ENCODE peak calls at places on chromosomes 11 and 22, in seven cellular contexts. C is NCI-H510A treated with DMSO at 0.1 percent for 48 hours; T is stimulated activated CD4-positive, alpha-beta T cell treated with anti-CD3 and anti-CD28 coated beads, Interleukin-2, amount 100 ng/mL, for 48 hours; U is astrocyte of the spinal cord; L is adrenal gland; N is stimulated activated CD8-positive, alpha-beta memory T cell treated with anti-CD3 and anti-CD28 coated beads, Interleukin-7, amount 100 ng/mL, for 1 hour; W is T-helper 2 cell. P is an unnamed sample.

GRCh38 chr22:46587492-46588278 is 32.5 kb upstream of the GRAMD4 start:
- DNase-seq in C (no peak), T (no peak), U (no peak), L (no peak), N (no peak), W (no peak), P (no peak)

GRCh38 chr11:74677131-74677530 is 54.1 kb downstream of the CHRDL2 start:
- DNase-seq in C (no peak), T (no peak), U (no peak), L (peak; percentile 6), N (no peak), W (no peak), P (no peak)

GRCh38 chr11:120057595-120058581 is 80.0 kb downstream of the TRIM29 start:
- DNase-seq in C (no peak), T (no peak), U (no peak), L (no peak), N (no peak), W (no peak), P (no peak)

GRCh38 chr11:64619811-64620285 is 28.8 kb downstream of the SLC22A12 start:
- DNase-seq in C (no peak), T (no peak), U (peak; percentile 16), L (peak; percentile 89), N (no peak), W (no peak), P (no peak)

GRCh38 chr11:37712246-37712645 is 1114.2 kb upstream of the RAG2 start:
- DNase-seq in C (no peak), T (no peak), U (peak; percentile 25), L (no peak), N (no peak), W (no peak), P (no peak)

GRCh38 chr11:12775955-12776354 is 101.7 kb downstream of the TEAD1 start:
- DNase-seq in C (no peak), T (no peak), U (no peak), L (no peak), N (no peak), W (no peak), P (no peak)

GRCh38 chr11:35781342-35782171 is 119.0 kb downstream of the TRIM44 start:
- DNase-seq in C (no peak), T (no peak), U (peak; percentile 51), L (no peak), N (no peak), W (no peak), P (no peak)

GRCh38 chr22:36860821-36861659 is at the start of gene NCF4:
- DNase-seq in C (no peak), T (peak; percentile 23), U (no peak), L (peak; percentile 84), N (no peak), W (no peak), P (no peak)

GRCh38 chr11:64947202-64947814 is 11.6 kb upstream of the GPHA2 start:
- DNase-seq in C (no peak), T (no peak), U (no peak), L (no peak), N (no peak), W (no peak), P (no peak)

GRCh38 chr22:27241430-27242110 is 560.0 kb downstream of the MN1 start:
- DNase-seq in C (no peak), T (no peak), U (peak; percentile 51), L (peak; percentile 56), N (no peak), W (no peak), P (no peak)

GRCh38 chr11:130055637-130056036 is 14.1 kb upstream of the APLP2 start:
- DNase-seq in C (no peak), T (no peak), U (peak; percentile 42), L (no peak), N (no peak), W (no peak), P (no peak)

GRCh38 chr22:45805413-45805812 is 133.8 kb downstream of the ATXN10 start:
- DNase-seq in C (no peak), T (no peak), U (peak; percentile 25), L (no peak), N (no peak), W (no peak), P (no peak)

GRCh38 chr11:10397226-10397987 is 57.7 kb upstream of the AMPD3 start:
- DNase-seq in C (no peak), T (no peak), U (no peak), L (no peak), N (no peak), W (no peak), P (no peak)

GRCh38 chr11:73404048-73404447 is 27.8 kb downstream of the RELT start:
- DNase-seq in C (peak; percentile 19), T (no peak), U (peak; percentile 29), L (peak; percentile 92), N (no peak), W (no peak), P (no peak)

GRCh38 chr11:66279092-66279797 is 1.3 kb downstream of the CNIH2 start:
- DNase-seq in C (no peak), T (no peak), U (no peak), L (no peak), N (no peak), W (no peak), P (no peak)

GRCh38 chr22:23163665-23164064 is 16.6 kb upstream of the BCR start:
- DNase-seq in C (no peak), T (no peak), U (no peak), L (peak; percentile 69), N (no peak), W (no peak), P (no peak)

GRCh38 chr11:73766763-73767162 is 5.9 kb upstream of the RAB6A start:
- DNase-seq in C (no peak), T (no peak), U (no peak), L (no peak), N (no peak), W (no peak), P (no peak)

GRCh38 chr11:8941341-8942103 is 1.3 kb downstream of the ASCL3 start:
- DNase-seq in C (no peak), T (no peak), U (no peak), L (no peak), N (no peak), W (no peak), P (no peak)

GRCh38 chr11:93477684-93478234 is 65.4 kb downstream of the SMCO4 start:
- DNase-seq in C (no peak), T (no peak), U (peak; percentile 19), L (no peak), N (no peak), W (no peak), P (no peak)

GRCh38 chr11:117960406-117960805 is 25.8 kb upstream of the IL10RA start:
- DNase-seq in C (no peak), T (no peak), U (no peak), L (no peak), N (no peak), W (no peak), P (no peak)

GRCh38 chr11:95520765-95521542 is 268.6 kb downstream of the FAM76B start:
- DNase-seq in C (no peak), T (no peak), U (no peak), L (peak; percentile 67), N (no peak), W (no peak), P (no peak)

GRCh38 chr22:20748082-20748481 is 25.8 kb upstream of the SERPIND1 start:
- DNase-seq in C (no peak), T (no peak), U (no peak), L (no peak), N (no peak), W (no peak), P (no peak)

P was measured in SJSA1.